ENCODE peak calls at places on chromosomes 4 and X, in nine cellular contexts. A is neural progenitor cell, X is hepatocyte, G is fibroblast of lung, V is PC-3, M is MM.1S, F is OCI-LY7, U is SK-N-SH, Y is H9. D is an unnamed sample.

GRCh38 chrX:28189011-28189410 is 207.8 kb upstream of the DCAF8L1 start:
- DNase-seq in U (no peak), Y (no peak), G (peak), X (no peak), V (peak), F (no peak), M (no peak), A (no peak), D (no peak)

GRCh38 chr4:66911898-66912297 is 633.4 kb downstream of the CENPC start:
- DNase-seq in F (no peak), X (no peak), Y (no peak), G (no peak), U (no peak), A (no peak), V (peak), M (peak), D (no peak)

GRCh38 chrX:39907964-39908616 is 189.7 kb downstream of the BCOR start:
- DNase-seq in U (peak), G (peak), X (peak), V (peak), F (no peak), A (no peak), Y (peak), M (no peak), D (no peak)

GRCh38 chr4:139123910-139124309 is 53.1 kb downstream of the ELF2 start:
- DNase-seq in F (no peak), Y (no peak), X (no peak), U (no peak), A (no peak), G (no peak), V (no peak), M (no peak), D (no peak)

GRCh38 chrX:110569506-110569905 is 210.9 kb downstream of the RTL9 start:
- DNase-seq in F (no peak), M (no peak), A (no peak), X (no peak), V (peak), U (no peak), Y (no peak), G (no peak), D (no peak)

GRCh38 chr4:94253036-94253435 is 45.4 kb downstream of the SMARCAD1 start:
- DNase-seq in Y (no peak), U (no peak), V (no peak), M (no peak), X (no peak), A (no peak), F (no peak), G (peak), D (no peak)

GRCh38 chrX:99572711-99573110 is 837.4 kb downstream of the PCDH19 start:
- DNase-seq in F (no peak), M (no peak), U (no peak), Y (no peak), V (no peak), G (no peak), A (peak), X (no peak), D (no peak)

GRCh38 chr4:8100696-8101095 is 57.9 kb downstream of the ABLIM2 start:
- DNase-seq in U (no peak), A (no peak), F (no peak), X (no peak), M (no peak), G (no peak), V (no peak), Y (no peak), D (no peak)

GRCh38 chrX:146615807-146616206 is 193.8 kb upstream of the CXorf51B start:
- DNase-seq in M (no peak), G (no peak), A (no peak), F (no peak), U (no peak), X (no peak), Y (no peak), V (no peak), D (no peak)

GRCh38 chr4:183610613-183611012 is 48.4 kb downstream of the RWDD4 start:
- DNase-seq in M (no peak), V (no peak), G (peak), A (no peak), U (no peak), X (peak), F (no peak), Y (no peak), D (no peak)

GRCh38 chr4:37864786-37865185 is 26.1 kb upstream of the TBC1D1 start:
- DNase-seq in U (no peak), F (no peak), Y (no peak), X (no peak), A (no peak), V (no peak), M (no peak), G (no peak), D (no peak)

GRCh38 chr4:138404801-138405200 is 162.7 kb upstream of the SLC7A11 start:
- DNase-seq in X (no peak), Y (no peak), F (no peak), A (no peak), U (no peak), M (no peak), G (no peak), V (no peak), D (no peak)

GRCh38 chr4:176799653-176800052 is 6.9 kb upstream of the VEGFC start:
- DNase-seq in F (no peak), A (no peak), Y (no peak), X (no peak), V (no peak), U (no peak), M (no peak), G (no peak), D (no peak)

GRCh38 chr4:83113429-83113786 is 1.1 kb downstream of the PLAC8 start:
- DNase-seq in G (no peak), V (no peak), M (no peak), A (no peak), Y (no peak), U (no peak), F (no peak), X (no peak), D (no peak)

GRCh38 chr4:68082758-68083157 is 46.9 kb downstream of the TMPRSS11F start:
- DNase-seq in M (no peak), X (no peak), Y (no peak), G (no peak), V (no peak), U (no peak), A (no peak), F (no peak), D (no peak)

GRCh38 chrX:56343231-56343630 is 111.1 kb downstream of the KLF8 start:
- DNase-seq in F (no peak), X (no peak), V (no peak), Y (no peak), U (no peak), G (no peak), A (peak), M (no peak), D (no peak)

GRCh38 chr4:107736037-107736436 is 16.0 kb upstream of the PAPSS1 start:
- DNase-seq in A (no peak), V (no peak), X (no peak), M (no peak), U (no peak), G (no peak), F (no peak), Y (no peak), D (no peak)

GRCh38 chr4:15400911-15401671 is 26.7 kb upstream of the C1QTNF7 start:
- DNase-seq in F (no peak), M (peak), V (peak), X (peak), U (peak), Y (no peak), G (peak), A (no peak), D (peak)

GRCh38 chr4:81470456-81471327 is 1.0 kb downstream of the RASGEF1B start:
- DNase-seq in M (peak), X (peak), F (peak), U (no peak), A (peak), V (peak), G (no peak), Y (peak), D (no peak)

GRCh38 chrX:44889824-44890223 is 16.8 kb downstream of the KDM6A start:
- DNase-seq in A (no peak), F (no peak), U (no peak), X (no peak), Y (no peak), V (no peak), M (no peak), G (no peak), D (no peak)

GRCh38 chr4:82721819-82722423 is 76.7 kb downstream of the SCD5 start:
- DNase-seq in U (peak), G (peak), F (peak), X (peak), M (peak), Y (no peak), V (peak), A (peak), D (peak)

GRCh38 chr4:86376850-86377249 is 17.0 kb upstream of the MAPK10 start:
- DNase-seq in V (no peak), M (no peak), F (no peak), U (no peak), A (peak), X (no peak), G (no peak), Y (no peak), D (no peak)

GRCh38 chrX:29903365-29903764 is 312.0 kb upstream of the MAGEB2 start:
- DNase-seq in Y (no peak), G (peak), V (peak), M (no peak), X (no peak), F (no peak), U (no peak), A (no peak), D (no peak)

GRCh38 chr4:168759321-168759720 is 250.7 kb downstream of the CBR4 start:
- DNase-seq in F (no peak), M (no peak), V (no peak), X (no peak), G (no peak), U (no peak), Y (no peak), A (no peak), D (no peak)

GRCh38 chrX:29470029-29470428 is 745.3 kb upstream of the MAGEB2 start:
- DNase-seq in X (no peak), M (no peak), Y (no peak), V (no peak), G (peak), U (no peak), A (no peak), F (no peak), D (no peak)

GRCh38 chr4:109177411-109177810 is 125.0 kb downstream of the COL25A1 start:
- DNase-seq in F (no peak), V (no peak), U (no peak), Y (no peak), X (no peak), M (no peak), G (no peak), A (no peak), D (no peak)

GRCh38 chr4:169346840-169347239 is 76.1 kb upstream of the SH3RF1 start:
- DNase-seq in Y (no peak), X (no peak), V (no peak), F (no peak), U (no peak), G (no peak), M (no peak), A (no peak), D (no peak)

GRCh38 chr4:20254517-20255250 is 3.0 kb downstream of the SLIT2 start:
- DNase-seq in F (no peak), X (peak), Y (peak), V (no peak), A (peak), U (peak), M (no peak), G (peak), D (no peak)

DNA sequence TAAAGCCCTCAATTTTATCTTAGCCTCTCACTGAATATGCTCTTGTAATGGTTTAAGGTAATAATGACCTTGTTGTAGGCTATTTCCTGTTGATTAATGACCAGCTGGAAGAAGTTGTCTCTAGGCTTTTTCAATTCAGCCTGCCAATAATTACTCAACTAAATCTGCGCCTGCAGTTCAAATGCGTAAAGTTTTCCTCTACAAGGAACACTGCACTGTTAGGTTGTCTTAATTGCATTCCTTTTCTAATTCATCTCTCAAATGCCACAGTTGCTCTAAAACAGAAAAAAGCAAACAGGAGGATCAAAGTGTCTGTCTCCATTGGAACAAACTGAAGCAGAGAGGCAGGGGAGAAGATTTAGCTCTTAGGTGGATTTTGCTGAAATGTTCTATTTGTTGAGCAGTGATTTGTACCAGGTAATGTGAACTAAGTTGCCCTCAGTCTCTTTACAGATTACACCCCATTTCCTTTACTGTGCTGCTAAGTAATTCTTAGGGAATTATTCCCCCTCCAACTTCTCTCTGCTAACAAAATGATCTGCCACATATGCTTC is 149.1 kb downstream of the SPRY1 start:
- DNase-seq in X (no peak), F (no peak), Y (no peak), A (no peak), U (no peak), M (no peak), G (no peak), V (no peak), D (no peak)
- H3K27ac ChIP-seq in X (peak), F (no peak), Y (no peak), A (no peak), U (no peak), M (no peak), G (no peak), V (no peak), D (no peak)

DNA sequence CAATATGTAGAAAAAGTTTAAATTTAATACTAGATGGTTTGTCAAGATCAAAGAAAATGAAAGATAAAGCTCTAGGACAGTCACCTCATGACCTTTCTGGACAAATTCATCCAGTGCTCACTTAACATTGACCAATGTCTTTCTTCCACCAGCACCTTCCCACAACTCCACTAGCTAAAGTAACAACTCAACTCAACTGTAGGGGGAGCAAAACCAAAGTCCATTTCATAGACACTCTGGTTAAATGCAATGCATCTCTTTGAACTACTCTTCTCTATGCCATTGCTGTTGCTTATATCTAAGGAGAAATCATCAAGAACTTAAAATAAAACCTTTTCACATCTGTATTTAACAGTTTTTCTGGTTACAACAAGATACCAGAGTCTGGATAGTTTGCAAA is 25.1 kb downstream of the UGT2B4 start:
- DNase-seq in M (no peak), A (no peak), G (no peak), F (no peak), X (no peak), V (no peak), Y (no peak), U (peak), D (no peak)
- TF ChIP-seq CTCF in M (no peak), A (peak), G (no peak), F (peak), X (no peak), V (peak), Y (peak), U (no peak), D (no peak)

GRCh38 chr4:181970356-181970755 is 272.8 kb upstream of the TENM3 start:
- DNase-seq in X (no peak), M (peak), Y (no peak), U (no peak), G (no peak), A (no peak), F (no peak), V (no peak), D (no peak)

GRCh38 chr4:181967401-181967800 is 275.8 kb upstream of the TENM3 start:
- DNase-seq in A (no peak), M (no peak), Y (no peak), V (no peak), G (no peak), X (no peak), F (no peak), U (no peak), D (no peak)

GRCh38 chr4:181968371-181968770 is 274.8 kb upstream of the TENM3 start:
- DNase-seq in M (no peak), A (no peak), G (peak), Y (no peak), X (no peak), F (no peak), U (no peak), V (no peak), D (no peak)

GRCh38 chr4:181971411-181971810 is 271.8 kb upstream of the TENM3 start:
- DNase-seq in Y (no peak), G (no peak), V (no peak), A (no peak), X (no peak), F (no peak), U (no peak), M (peak), D (no peak)

GRCh38 chr4:181971973-181972372 is 271.2 kb upstream of the TENM3 start:
- DNase-seq in M (no peak), U (no peak), G (peak), V (no peak), Y (no peak), X (no peak), A (no peak), F (no peak), D (no peak)
- H2AFZ ChIP-seq in M (no peak), U (no peak), G (no peak), V (no peak), Y (no peak), X (no peak), A (no peak), F (no peak), D (no peak)

GRCh38 chrX:368811-369562 is 17.7 kb downstream of the PPP2R3B start:
- DNase-seq in A (peak), F (peak), V (no peak), M (no peak), U (no peak), Y (no peak), X (no peak), G (no peak), D (no peak)
- H3K27ac ChIP-seq in A (peak), F (peak), V (no peak), M (no peak), U (no peak), Y (no peak), X (peak), G (no peak), D (no peak)

DNA sequence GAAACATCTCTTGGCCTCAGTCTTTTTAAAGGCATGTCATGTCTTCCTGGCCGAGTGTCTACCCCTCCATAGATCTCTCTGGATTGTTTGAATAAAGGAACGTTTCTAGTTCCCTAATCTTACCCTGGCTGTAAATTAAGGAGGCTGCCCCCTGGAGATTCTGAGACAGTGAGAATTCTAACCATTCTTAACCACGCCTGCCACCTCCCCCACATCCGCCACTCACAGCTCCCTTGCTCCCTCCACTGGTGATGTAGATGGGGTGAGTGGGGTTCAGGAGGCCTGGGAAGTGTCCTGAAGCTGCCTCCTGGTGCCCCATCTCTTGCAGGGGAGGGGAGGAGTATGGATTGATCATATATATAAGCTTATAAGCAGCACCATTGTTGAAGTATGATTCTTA is 48.0 kb upstream of the TRIM2 start:
- DNase-seq in Y (no peak), A (peak), M (no peak), F (peak), U (no peak), V (no peak), G (no peak), X (no peak), D (no peak)
- TF ChIP-seq CTCF in Y (peak), A (peak), M (no peak), F (peak), U (no peak), V (no peak), G (no peak), X (no peak), D (no peak)

GRCh38 chr4:98046665-98047064 is 96.6 kb downstream of the STPG2 start:
- DNase-seq in M (no peak), V (peak), X (no peak), A (peak), U (no peak), G (no peak), F (no peak), Y (peak), D (no peak)
- H2AFZ ChIP-seq in M (no peak), V (no peak), X (no peak), A (no peak), U (no peak), G (no peak), F (no peak), Y (no peak), D (no peak)

GRCh38 chr4:143381171-143382118 is 44.8 kb downstream of the GAB1 start:
- DNase-seq in X (peak), F (peak), A (no peak), G (peak), Y (no peak), V (peak), M (peak), U (peak), D (peak)

GRCh38 chr4:143380651-143381050 is 44.0 kb downstream of the GAB1 start:
- DNase-seq in M (no peak), F (no peak), V (no peak), Y (no peak), A (no peak), X (no peak), U (no peak), G (peak), D (no peak)

GRCh38 chr4:143386812-143387211 is 50.1 kb downstream of the GAB1 start:
- DNase-seq in X (peak), V (peak), U (no peak), M (no peak), F (no peak), A (no peak), Y (no peak), G (no peak), D (no peak)

GRCh38 chr4:143382539-143382938 is 45.9 kb downstream of the GAB1 start:
- DNase-seq in Y (no peak), X (no peak), V (no peak), G (peak), F (no peak), M (peak), A (no peak), U (no peak), D (no peak)

GRCh38 chr4:143384381-143384994 is 47.8 kb downstream of the GAB1 start:
- DNase-seq in G (peak), X (no peak), U (no peak), M (no peak), V (no peak), Y (no peak), A (no peak), F (no peak), D (no peak)
- H3K27ac ChIP-seq in G (no peak), X (no peak), U (no peak), M (no peak), V (no peak), Y (no peak), A (no peak), F (peak), D (no peak)

GRCh38 chr4:76726141-76726540 is 171.8 kb downstream of the SOWAHB start:
- DNase-seq in G (no peak), A (no peak), V (no peak), Y (no peak), X (no peak), U (no peak), M (no peak), F (no peak), D (no peak)

GRCh38 chr4:76725039-76725438 is 172.9 kb downstream of the SOWAHB start:
- DNase-seq in F (no peak), X (no peak), U (no peak), G (no peak), A (no peak), M (no peak), Y (no peak), V (peak), D (no peak)

GRCh38 chr4:76726631-76727030 is 171.3 kb downstream of the SOWAHB start:
- DNase-seq in X (no peak), A (no peak), M (no peak), F (no peak), G (no peak), V (no peak), Y (no peak), U (no peak), D (no peak)

GRCh38 chr4:76723916-76724315 is 174.0 kb downstream of the SOWAHB start:
- DNase-seq in F (no peak), G (peak), X (no peak), A (peak), U (no peak), Y (no peak), M (no peak), V (peak), D (no peak)

DNA sequence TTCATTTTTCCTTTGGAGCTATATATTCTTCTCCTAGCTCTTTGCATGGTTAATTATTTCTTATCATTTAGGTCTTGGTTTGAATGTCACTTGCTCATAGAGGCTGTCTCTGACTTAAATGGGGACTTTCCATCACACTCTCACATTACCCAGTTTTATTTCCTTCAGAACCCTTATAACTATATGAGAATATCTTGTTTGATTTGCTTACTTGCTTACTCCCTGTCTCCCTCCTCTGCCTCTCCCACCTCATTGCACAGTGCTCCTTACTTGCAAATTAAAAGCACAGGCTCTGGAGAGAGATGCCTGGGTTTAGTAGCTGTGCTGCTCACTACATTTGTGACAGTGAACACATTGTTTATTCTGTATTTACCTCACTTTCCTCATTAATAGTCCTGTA is 174.6 kb downstream of the SOWAHB start:
- DNase-seq in X (no peak), A (no peak), G (peak), F (no peak), M (peak), V (peak), U (no peak), Y (no peak), D (no peak)
- TF ChIP-seq CTCF in X (no peak), A (no peak), G (peak), F (no peak), M (peak), V (peak), U (peak), Y (no peak), D (no peak)